ENCODE peak calls at places on chromosomes 4 and X, in seven cellular contexts. One of them, this sample, is unnamed.

GRCh38 chr4:138494931-138495330 is 252.8 kb upstream of the SLC7A11 start:
- DNase-seq in foreskin fibroblast: no peak
- DNase-seq in adrenal gland: no peak
- DNase-seq in fibroblast of pulmonary artery: peak
- DNase-seq in cardiac fibroblast: peak
- DNase-seq in astrocyte of the spinal cord: peak
- DNase-seq in HFFc6: peak
- DNase-seq in this sample: no peak

GRCh38 chrX:38060331-38060878 is 54.1 kb downstream of the SYTL5 start:
- DNase-seq in foreskin fibroblast: no peak
- DNase-seq in adrenal gland: no peak
- DNase-seq in fibroblast of pulmonary artery: peak
- DNase-seq in cardiac fibroblast: no peak
- DNase-seq in astrocyte of the spinal cord: peak
- DNase-seq in HFFc6: no peak
- DNase-seq in this sample: no peak

GRCh38 chr4:101357751-101358150 is 10.4 kb upstream of the PPP3CA start:
- DNase-seq in foreskin fibroblast: peak
- DNase-seq in adrenal gland: no peak
- DNase-seq in fibroblast of pulmonary artery: peak
- DNase-seq in cardiac fibroblast: peak
- DNase-seq in astrocyte of the spinal cord: no peak
- DNase-seq in HFFc6: no peak
- DNase-seq in this sample: no peak

GRCh38 chr4:184028571-184028996 is 123.5 kb downstream of the STOX2 start:
- DNase-seq in foreskin fibroblast: no peak
- DNase-seq in adrenal gland: no peak
- DNase-seq in fibroblast of pulmonary artery: no peak
- DNase-seq in cardiac fibroblast: no peak
- DNase-seq in astrocyte of the spinal cord: no peak
- DNase-seq in HFFc6: no peak
- DNase-seq in this sample: no peak

GRCh38 chr4:173763374-173763773 is 233.3 kb upstream of the HAND2 start:
- DNase-seq in foreskin fibroblast: no peak
- DNase-seq in adrenal gland: no peak
- DNase-seq in fibroblast of pulmonary artery: no peak
- DNase-seq in cardiac fibroblast: no peak
- DNase-seq in astrocyte of the spinal cord: no peak
- DNase-seq in HFFc6: no peak
- DNase-seq in this sample: no peak

GRCh38 chrX:111869639-111870034 is 6.3 kb upstream of the TRPC5OS start:
- DNase-seq in foreskin fibroblast: no peak
- DNase-seq in adrenal gland: peak
- DNase-seq in fibroblast of pulmonary artery: peak
- DNase-seq in cardiac fibroblast: peak
- DNase-seq in astrocyte of the spinal cord: peak
- DNase-seq in HFFc6: peak
- DNase-seq in this sample: no peak

GRCh38 chr4:99945718-99946345 is 586 bp downstream of the DNAJB14 start:
- DNase-seq in foreskin fibroblast: no peak
- DNase-seq in adrenal gland: no peak
- DNase-seq in fibroblast of pulmonary artery: peak
- DNase-seq in cardiac fibroblast: peak
- DNase-seq in astrocyte of the spinal cord: peak
- DNase-seq in HFFc6: no peak
- DNase-seq in this sample: no peak

GRCh38 chrX:20567108-20567507 is 300.4 kb upstream of the RPS6KA3 start:
- DNase-seq in foreskin fibroblast: no peak
- DNase-seq in adrenal gland: no peak
- DNase-seq in fibroblast of pulmonary artery: no peak
- DNase-seq in cardiac fibroblast: no peak
- DNase-seq in astrocyte of the spinal cord: no peak
- DNase-seq in HFFc6: no peak
- DNase-seq in this sample: no peak

GRCh38 chr4:37802068-37802666 is 24.3 kb upstream of the PGM2 start:
- DNase-seq in foreskin fibroblast: peak
- DNase-seq in adrenal gland: peak
- DNase-seq in fibroblast of pulmonary artery: peak
- DNase-seq in cardiac fibroblast: peak
- DNase-seq in astrocyte of the spinal cord: peak
- DNase-seq in HFFc6: peak
- DNase-seq in this sample: no peak

GRCh38 chr4:87843936-87844335 is 11.2 kb downstream of the MEPE start:
- DNase-seq in foreskin fibroblast: peak
- DNase-seq in adrenal gland: no peak
- DNase-seq in fibroblast of pulmonary artery: peak
- DNase-seq in cardiac fibroblast: peak
- DNase-seq in astrocyte of the spinal cord: peak
- DNase-seq in HFFc6: peak
- DNase-seq in this sample: no peak

GRCh38 chrX:148043456-148043855 is 62.3 kb downstream of the FMR1NB start:
- DNase-seq in foreskin fibroblast: no peak
- DNase-seq in adrenal gland: no peak
- DNase-seq in fibroblast of pulmonary artery: no peak
- DNase-seq in cardiac fibroblast: peak
- DNase-seq in astrocyte of the spinal cord: peak
- DNase-seq in HFFc6: peak
- DNase-seq in this sample: no peak

GRCh38 chr4:182091128-182091527 is 152.1 kb upstream of the TENM3 start:
- DNase-seq in foreskin fibroblast: no peak
- DNase-seq in adrenal gland: no peak
- DNase-seq in fibroblast of pulmonary artery: no peak
- DNase-seq in cardiac fibroblast: no peak
- DNase-seq in astrocyte of the spinal cord: no peak
- DNase-seq in HFFc6: no peak
- DNase-seq in this sample: no peak

GRCh38 chr4:173237152-173237551 is 68.5 kb downstream of the GALNT7 start:
- DNase-seq in foreskin fibroblast: no peak
- DNase-seq in adrenal gland: no peak
- DNase-seq in fibroblast of pulmonary artery: no peak
- DNase-seq in cardiac fibroblast: no peak
- DNase-seq in astrocyte of the spinal cord: no peak
- DNase-seq in HFFc6: peak
- DNase-seq in this sample: no peak

GRCh38 chrX:110108381-110108796 is 105.5 kb downstream of the TMEM164 start:
- DNase-seq in foreskin fibroblast: peak
- DNase-seq in adrenal gland: no peak
- DNase-seq in fibroblast of pulmonary artery: peak
- DNase-seq in cardiac fibroblast: peak
- DNase-seq in astrocyte of the spinal cord: peak
- DNase-seq in HFFc6: no peak
- DNase-seq in this sample: no peak

GRCh38 chr4:153465922-153466636 is at the start of gene TMEM131L:
- DNase-seq in foreskin fibroblast: peak
- DNase-seq in adrenal gland: peak
- DNase-seq in fibroblast of pulmonary artery: peak
- DNase-seq in cardiac fibroblast: peak
- DNase-seq in astrocyte of the spinal cord: peak
- DNase-seq in HFFc6: peak
- DNase-seq in this sample: no peak

GRCh38 chr4:40621592-40622512 is 7.8 kb downstream of the RBM47 start:
- DNase-seq in foreskin fibroblast: peak
- DNase-seq in adrenal gland: peak
- DNase-seq in fibroblast of pulmonary artery: peak
- DNase-seq in cardiac fibroblast: peak
- DNase-seq in astrocyte of the spinal cord: peak
- DNase-seq in HFFc6: peak
- DNase-seq in this sample: no peak

GRCh38 chrX:47571896-47572295 is 10.3 kb upstream of the TIMP1 start:
- DNase-seq in foreskin fibroblast: no peak
- DNase-seq in adrenal gland: no peak
- DNase-seq in fibroblast of pulmonary artery: no peak
- DNase-seq in cardiac fibroblast: no peak
- DNase-seq in astrocyte of the spinal cord: no peak
- DNase-seq in HFFc6: no peak
- DNase-seq in this sample: no peak

GRCh38 chr4:180832086-180832485 is 1411.1 kb upstream of the TENM3 start:
- DNase-seq in foreskin fibroblast: no peak
- DNase-seq in adrenal gland: no peak
- DNase-seq in fibroblast of pulmonary artery: no peak
- DNase-seq in cardiac fibroblast: no peak
- DNase-seq in astrocyte of the spinal cord: no peak
- DNase-seq in HFFc6: no peak
- DNase-seq in this sample: no peak
- TF ChIP-seq CTCF in foreskin fibroblast: peak
- TF ChIP-seq CTCF in adrenal gland: no peak
- TF ChIP-seq CTCF in fibroblast of pulmonary artery: peak
- TF ChIP-seq CTCF in cardiac fibroblast: no peak
- TF ChIP-seq CTCF in astrocyte of the spinal cord: peak
- TF ChIP-seq CTCF in HFFc6: peak
- TF ChIP-seq CTCF in this sample: no peak

GRCh38 chrX:46185923-46186810 is 359.1 kb downstream of the ZNF674 start:
- DNase-seq in foreskin fibroblast: no peak
- DNase-seq in adrenal gland: no peak
- DNase-seq in fibroblast of pulmonary artery: no peak
- DNase-seq in cardiac fibroblast: no peak
- DNase-seq in astrocyte of the spinal cord: no peak
- DNase-seq in HFFc6: no peak
- DNase-seq in this sample: no peak

GRCh38 chrX:46178763-46179162 is 366.5 kb downstream of the ZNF674 start:
- DNase-seq in foreskin fibroblast: no peak
- DNase-seq in adrenal gland: no peak
- DNase-seq in fibroblast of pulmonary artery: no peak
- DNase-seq in cardiac fibroblast: no peak
- DNase-seq in astrocyte of the spinal cord: no peak
- DNase-seq in HFFc6: no peak
- DNase-seq in this sample: no peak

GRCh38 chrX:46179748-46180147 is 365.5 kb downstream of the ZNF674 start:
- DNase-seq in foreskin fibroblast: no peak
- DNase-seq in adrenal gland: no peak
- DNase-seq in fibroblast of pulmonary artery: no peak
- DNase-seq in cardiac fibroblast: no peak
- DNase-seq in astrocyte of the spinal cord: no peak
- DNase-seq in HFFc6: no peak
- DNase-seq in this sample: no peak

GRCh38 chrX:46184749-46185148 is 360.5 kb downstream of the ZNF674 start:
- DNase-seq in foreskin fibroblast: peak
- DNase-seq in adrenal gland: no peak
- DNase-seq in fibroblast of pulmonary artery: no peak
- DNase-seq in cardiac fibroblast: no peak
- DNase-seq in astrocyte of the spinal cord: no peak
- DNase-seq in HFFc6: no peak
- DNase-seq in this sample: no peak

GRCh38 chrX:46180258-46180687 is 364.9 kb downstream of the ZNF674 start:
- DNase-seq in foreskin fibroblast: peak
- DNase-seq in adrenal gland: no peak
- DNase-seq in fibroblast of pulmonary artery: peak
- DNase-seq in cardiac fibroblast: peak
- DNase-seq in astrocyte of the spinal cord: peak
- DNase-seq in HFFc6: no peak
- DNase-seq in this sample: no peak
- TF ChIP-seq CTCF in foreskin fibroblast: no peak
- TF ChIP-seq CTCF in adrenal gland: no peak
- TF ChIP-seq CTCF in fibroblast of pulmonary artery: no peak
- TF ChIP-seq CTCF in cardiac fibroblast: no peak
- TF ChIP-seq CTCF in astrocyte of the spinal cord: peak
- TF ChIP-seq CTCF in HFFc6: no peak
- TF ChIP-seq CTCF in this sample: no peak

GRCh38 chr4:18039113-18039512 is 17.6 kb upstream of the LCORL start:
- DNase-seq in foreskin fibroblast: no peak
- DNase-seq in adrenal gland: no peak
- DNase-seq in fibroblast of pulmonary artery: no peak
- DNase-seq in cardiac fibroblast: no peak
- DNase-seq in astrocyte of the spinal cord: no peak
- DNase-seq in HFFc6: no peak
- DNase-seq in this sample: no peak

GRCh38 chr4:18041114-18041513 is 19.6 kb upstream of the LCORL start:
- DNase-seq in foreskin fibroblast: no peak
- DNase-seq in adrenal gland: no peak
- DNase-seq in fibroblast of pulmonary artery: no peak
- DNase-seq in cardiac fibroblast: no peak
- DNase-seq in astrocyte of the spinal cord: no peak
- DNase-seq in HFFc6: no peak
- DNase-seq in this sample: no peak

GRCh38 chr4:18042012-18042411 is 20.5 kb upstream of the LCORL start:
- DNase-seq in foreskin fibroblast: no peak
- DNase-seq in adrenal gland: no peak
- DNase-seq in fibroblast of pulmonary artery: no peak
- DNase-seq in cardiac fibroblast: no peak
- DNase-seq in astrocyte of the spinal cord: no peak
- DNase-seq in HFFc6: no peak
- DNase-seq in this sample: no peak

DNA sequence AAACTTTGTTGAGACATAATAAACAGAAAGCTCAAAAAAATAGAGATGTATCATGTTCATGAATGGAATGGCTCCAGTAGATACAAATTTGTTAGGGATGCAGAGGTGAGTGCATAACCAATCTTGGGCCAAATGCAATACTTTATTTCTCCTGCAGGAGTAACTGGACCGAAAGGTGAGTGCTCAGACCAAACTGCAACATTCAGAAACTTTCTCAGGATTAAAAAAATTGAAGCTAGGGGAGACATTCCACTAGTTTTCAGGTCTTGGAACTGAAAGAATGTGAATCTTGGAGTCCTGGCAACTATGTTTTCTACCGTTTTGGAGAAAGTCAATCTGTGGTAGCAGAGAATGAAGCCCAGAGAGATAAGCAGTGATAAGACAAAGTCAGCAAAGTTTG is 21.2 kb upstream of the LCORL start:
- DNase-seq in foreskin fibroblast: no peak
- DNase-seq in adrenal gland: no peak
- DNase-seq in fibroblast of pulmonary artery: no peak
- DNase-seq in cardiac fibroblast: no peak
- DNase-seq in astrocyte of the spinal cord: no peak
- DNase-seq in HFFc6: no peak
- DNase-seq in this sample: no peak
- TF ChIP-seq CTCF in foreskin fibroblast: no peak
- TF ChIP-seq CTCF in adrenal gland: no peak
- TF ChIP-seq CTCF in fibroblast of pulmonary artery: peak
- TF ChIP-seq CTCF in cardiac fibroblast: peak
- TF ChIP-seq CTCF in astrocyte of the spinal cord: peak
- TF ChIP-seq CTCF in HFFc6: peak
- TF ChIP-seq CTCF in this sample: no peak

GRCh38 chrX:132389480-132389879 is 99.4 kb downstream of the MBNL3 start:
- DNase-seq in foreskin fibroblast: no peak
- DNase-seq in adrenal gland: no peak
- DNase-seq in fibroblast of pulmonary artery: no peak
- DNase-seq in cardiac fibroblast: no peak
- DNase-seq in astrocyte of the spinal cord: no peak
- DNase-seq in HFFc6: no peak
- DNase-seq in this sample: no peak
- TF ChIP-seq CTCF in foreskin fibroblast: no peak
- TF ChIP-seq CTCF in adrenal gland: no peak
- TF ChIP-seq CTCF in fibroblast of pulmonary artery: no peak
- TF ChIP-seq CTCF in cardiac fibroblast: no peak
- TF ChIP-seq CTCF in astrocyte of the spinal cord: no peak
- TF ChIP-seq CTCF in HFFc6: no peak
- TF ChIP-seq CTCF in this sample: no peak

DNA sequence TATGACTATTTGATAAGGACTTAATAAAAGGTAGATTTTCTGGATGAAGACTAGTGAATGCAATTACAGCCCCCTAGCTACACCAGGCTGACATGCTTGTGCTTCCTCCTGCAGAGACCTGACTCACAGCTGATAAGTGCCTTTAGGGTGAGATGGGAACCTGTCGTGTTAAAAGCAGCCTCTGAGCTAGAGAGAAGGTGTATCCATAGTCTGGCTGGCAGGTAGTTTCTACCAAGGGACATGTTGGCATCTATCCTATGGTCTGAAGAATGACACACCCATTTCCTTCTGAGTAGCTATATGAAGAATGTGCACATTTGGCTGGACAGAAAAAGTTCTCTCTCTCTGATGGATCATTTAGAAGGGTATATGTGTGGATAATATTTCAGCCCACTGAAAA is 64.1 kb downstream of the PARM1 start:
- DNase-seq in foreskin fibroblast: no peak
- DNase-seq in adrenal gland: no peak
- DNase-seq in fibroblast of pulmonary artery: no peak
- DNase-seq in cardiac fibroblast: no peak
- DNase-seq in astrocyte of the spinal cord: no peak
- DNase-seq in HFFc6: no peak
- DNase-seq in this sample: no peak
- TF ChIP-seq CTCF in foreskin fibroblast: no peak
- TF ChIP-seq CTCF in adrenal gland: no peak
- TF ChIP-seq CTCF in fibroblast of pulmonary artery: no peak
- TF ChIP-seq CTCF in cardiac fibroblast: no peak
- TF ChIP-seq CTCF in astrocyte of the spinal cord: no peak
- TF ChIP-seq CTCF in HFFc6: no peak
- TF ChIP-seq CTCF in this sample: no peak

This sample was measured in D721Med.